ENCODE peak calls at places on chromosomes 4 and X, in eight cellular contexts. O is GF-D8; F is stimulated activated CD4-positive, alpha-beta T cell treated with anti-CD3 and anti-CD28 coated beads, Interleukin-1b, Interleukin-23, amount 100 ng/mL, for 4 hours; Y is mesendoderm; L is iPS-NIHi11; H is activated effector memory CD4-positive, alpha-beta T cell treated with Interleukin-2 at 50 U/mL for 16 hours; D is progenitor cell of endocrine pancreas; E is K562. B is an unnamed sample.
A peak's percentile ranks its signal among the peaks of the same experiment; 100 is the strongest.

GRCh38 chr4:43481526-43481925 is 589.0 kb downstream of the GRXCR1 start:
- DNase-seq in D (no peak), O (no peak), F (no peak), H (no peak), L (no peak), Y (no peak), E (no peak), B (no peak)

GRCh38 chr4:19831644-19832285 is 419.9 kb upstream of the SLIT2 start:
- DNase-seq in Y (no peak), F (no peak), E (no peak), O (no peak), L (no peak), H (no peak), D (no peak), B (no peak)

GRCh38 chrX:47956016-47956415 is 47.8 kb downstream of the ZNF182 start:
- DNase-seq in O (no peak), L (no peak), E (no peak), D (no peak), F (no peak), Y (no peak), H (no peak), B (no peak)

GRCh38 chrX:20382518-20383291 is 116.0 kb upstream of the RPS6KA3 start:
- DNase-seq in Y (no peak), D (no peak), H (no peak), O (no peak), F (no peak), L (no peak), E (no peak), B (no peak)

GRCh38 chr4:78622253-78622979 is 70.8 kb downstream of the ANXA3 start:
- DNase-seq in O (no peak), H (no peak), E (peak; percentile 87), D (no peak), L (no peak), F (no peak), Y (peak; percentile 89), B (no peak)

GRCh38 chrX:9390121-9390520 is 74.7 kb upstream of the TBL1X start:
- DNase-seq in L (no peak), Y (no peak), E (no peak), O (no peak), F (no peak), D (no peak), H (no peak), B (no peak)

GRCh38 chrX:10939384-10939783 is 171.7 kb upstream of the HCCS start:
- DNase-seq in O (no peak), F (no peak), H (no peak), E (no peak), Y (no peak), L (no peak), D (no peak), B (no peak)

GRCh38 chr4:124633285-124633941 is 79.1 kb downstream of the ANKRD50 start:
- DNase-seq in D (no peak), O (no peak), Y (peak; percentile 46), F (no peak), H (no peak), L (no peak), E (no peak), B (no peak)

GRCh38 chr4:140266958-140267568 is 106.4 kb upstream of the SCOC start:
- DNase-seq in D (no peak), F (no peak), H (no peak), E (no peak), O (no peak), Y (no peak), L (no peak), B (no peak)

GRCh38 chrX:97284531-97284930 is 400.8 kb downstream of the RPA4 start:
- DNase-seq in F (no peak), H (no peak), E (no peak), L (no peak), O (no peak), D (no peak), Y (no peak), B (no peak)